ENCODE peak calls at places on chromosomes 6 and 20, in ten cellular contexts. One of them, this sample, is unnamed.

GRCh38 chr20:23995905-23996666 is 7.5 kb upstream of the GGTLC1 start:
- DNase-seq in AG04449: no peak
- DNase-seq in effector CD4-positive, alpha-beta T cell: peak
- DNase-seq in lower leg skin: no peak
- DNase-seq in Calu3: peak
- DNase-seq in cerebellar cortex: peak
- DNase-seq in HEK293T: peak
- DNase-seq in NCI-H2029: peak
- DNase-seq in NCI-H748 treated with DMSO at 0.1 percent for 48 hours: peak
- DNase-seq in stimulated activated naive CD8-positive, alpha-beta T cell treated with anti-CD3 and anti-CD28 coated beads, Interleukin-15, Interleukin-2, amounts not matched to agents 100 U/mL and 50 U/mL, for 24 hours: peak
- DNase-seq in this sample: no peak

GRCh38 chr6:16236648-16237199 is 1.7 kb upstream of the GMPR start:
- DNase-seq in AG04449: no peak
- DNase-seq in effector CD4-positive, alpha-beta T cell: no peak
- DNase-seq in lower leg skin: no peak
- DNase-seq in Calu3: no peak
- DNase-seq in cerebellar cortex: no peak
- DNase-seq in HEK293T: no peak
- DNase-seq in NCI-H2029: peak
- DNase-seq in NCI-H748 treated with DMSO at 0.1 percent for 48 hours: no peak
- DNase-seq in stimulated activated naive CD8-positive, alpha-beta T cell treated with anti-CD3 and anti-CD28 coated beads, Interleukin-15, Interleukin-2, amounts not matched to agents 100 U/mL and 50 U/mL, for 24 hours: no peak
- DNase-seq in this sample: no peak

GRCh38 chr20:25145131-25145530 is 50.4 kb upstream of the ENTPD6 start:
- DNase-seq in AG04449: no peak
- DNase-seq in effector CD4-positive, alpha-beta T cell: no peak
- DNase-seq in lower leg skin: no peak
- DNase-seq in Calu3: no peak
- DNase-seq in cerebellar cortex: peak
- DNase-seq in HEK293T: no peak
- DNase-seq in NCI-H2029: no peak
- DNase-seq in NCI-H748 treated with DMSO at 0.1 percent for 48 hours: no peak
- DNase-seq in stimulated activated naive CD8-positive, alpha-beta T cell treated with anti-CD3 and anti-CD28 coated beads, Interleukin-15, Interleukin-2, amounts not matched to agents 100 U/mL and 50 U/mL, for 24 hours: no peak
- DNase-seq in this sample: no peak

GRCh38 chr6:156719395-156719719 is 57.8 kb upstream of the ARID1B start:
- DNase-seq in AG04449: no peak
- DNase-seq in effector CD4-positive, alpha-beta T cell: no peak
- DNase-seq in lower leg skin: no peak
- DNase-seq in Calu3: no peak
- DNase-seq in cerebellar cortex: no peak
- DNase-seq in HEK293T: no peak
- DNase-seq in NCI-H2029: no peak
- DNase-seq in NCI-H748 treated with DMSO at 0.1 percent for 48 hours: no peak
- DNase-seq in stimulated activated naive CD8-positive, alpha-beta T cell treated with anti-CD3 and anti-CD28 coated beads, Interleukin-15, Interleukin-2, amounts not matched to agents 100 U/mL and 50 U/mL, for 24 hours: peak
- DNase-seq in this sample: no peak

GRCh38 chr20:36605309-36606170 is at the start of gene RAB5IF:
- DNase-seq in AG04449: peak
- DNase-seq in effector CD4-positive, alpha-beta T cell: peak
- DNase-seq in lower leg skin: peak
- DNase-seq in Calu3: peak
- DNase-seq in cerebellar cortex: peak
- DNase-seq in HEK293T: peak
- DNase-seq in NCI-H2029: peak
- DNase-seq in NCI-H748 treated with DMSO at 0.1 percent for 48 hours: peak
- DNase-seq in stimulated activated naive CD8-positive, alpha-beta T cell treated with anti-CD3 and anti-CD28 coated beads, Interleukin-15, Interleukin-2, amounts not matched to agents 100 U/mL and 50 U/mL, for 24 hours: peak
- DNase-seq in this sample: peak

GRCh38 chr6:1605822-1606532 is 3.7 kb upstream of the FOXC1 start:
- DNase-seq in AG04449: no peak
- DNase-seq in effector CD4-positive, alpha-beta T cell: no peak
- DNase-seq in lower leg skin: peak
- DNase-seq in Calu3: no peak
- DNase-seq in cerebellar cortex: no peak
- DNase-seq in HEK293T: no peak
- DNase-seq in NCI-H2029: no peak
- DNase-seq in NCI-H748 treated with DMSO at 0.1 percent for 48 hours: no peak
- DNase-seq in stimulated activated naive CD8-positive, alpha-beta T cell treated with anti-CD3 and anti-CD28 coated beads, Interleukin-15, Interleukin-2, amounts not matched to agents 100 U/mL and 50 U/mL, for 24 hours: no peak
- DNase-seq in this sample: peak

GRCh38 chr20:38735172-38735571 is 10.9 kb downstream of the SLC32A1 start:
- DNase-seq in AG04449: no peak
- DNase-seq in effector CD4-positive, alpha-beta T cell: no peak
- DNase-seq in lower leg skin: peak
- DNase-seq in Calu3: no peak
- DNase-seq in cerebellar cortex: no peak
- DNase-seq in HEK293T: no peak
- DNase-seq in NCI-H2029: no peak
- DNase-seq in NCI-H748 treated with DMSO at 0.1 percent for 48 hours: no peak
- DNase-seq in stimulated activated naive CD8-positive, alpha-beta T cell treated with anti-CD3 and anti-CD28 coated beads, Interleukin-15, Interleukin-2, amounts not matched to agents 100 U/mL and 50 U/mL, for 24 hours: no peak
- DNase-seq in this sample: no peak

GRCh38 chr6:27720607-27721580 is 191.3 kb downstream of the OR2B2 start:
- DNase-seq in AG04449: no peak
- DNase-seq in effector CD4-positive, alpha-beta T cell: no peak
- DNase-seq in lower leg skin: no peak
- DNase-seq in Calu3: no peak
- DNase-seq in cerebellar cortex: no peak
- DNase-seq in HEK293T: peak
- DNase-seq in NCI-H2029: no peak
- DNase-seq in NCI-H748 treated with DMSO at 0.1 percent for 48 hours: no peak
- DNase-seq in stimulated activated naive CD8-positive, alpha-beta T cell treated with anti-CD3 and anti-CD28 coated beads, Interleukin-15, Interleukin-2, amounts not matched to agents 100 U/mL and 50 U/mL, for 24 hours: peak
- DNase-seq in this sample: no peak

GRCh38 chr6:56771189-56771588 is 128.5 kb upstream of the DST start:
- DNase-seq in AG04449: no peak
- DNase-seq in effector CD4-positive, alpha-beta T cell: no peak
- DNase-seq in lower leg skin: no peak
- DNase-seq in Calu3: no peak
- DNase-seq in cerebellar cortex: no peak
- DNase-seq in HEK293T: no peak
- DNase-seq in NCI-H2029: no peak
- DNase-seq in NCI-H748 treated with DMSO at 0.1 percent for 48 hours: no peak
- DNase-seq in stimulated activated naive CD8-positive, alpha-beta T cell treated with anti-CD3 and anti-CD28 coated beads, Interleukin-15, Interleukin-2, amounts not matched to agents 100 U/mL and 50 U/mL, for 24 hours: no peak
- DNase-seq in this sample: no peak

GRCh38 chr20:64140956-64141355 is 23.3 kb upstream of the MYT1 start:
- DNase-seq in AG04449: no peak
- DNase-seq in effector CD4-positive, alpha-beta T cell: no peak
- DNase-seq in lower leg skin: peak
- DNase-seq in Calu3: no peak
- DNase-seq in cerebellar cortex: no peak
- DNase-seq in HEK293T: no peak
- DNase-seq in NCI-H2029: no peak
- DNase-seq in NCI-H748 treated with DMSO at 0.1 percent for 48 hours: no peak
- DNase-seq in stimulated activated naive CD8-positive, alpha-beta T cell treated with anti-CD3 and anti-CD28 coated beads, Interleukin-15, Interleukin-2, amounts not matched to agents 100 U/mL and 50 U/mL, for 24 hours: no peak
- DNase-seq in this sample: no peak

GRCh38 chr6:3977875-3978711 is 100.8 kb downstream of the FAM217A start:
- DNase-seq in AG04449: peak
- DNase-seq in effector CD4-positive, alpha-beta T cell: peak
- DNase-seq in lower leg skin: no peak
- DNase-seq in Calu3: peak
- DNase-seq in cerebellar cortex: peak
- DNase-seq in HEK293T: peak
- DNase-seq in NCI-H2029: no peak
- DNase-seq in NCI-H748 treated with DMSO at 0.1 percent for 48 hours: no peak
- DNase-seq in stimulated activated naive CD8-positive, alpha-beta T cell treated with anti-CD3 and anti-CD28 coated beads, Interleukin-15, Interleukin-2, amounts not matched to agents 100 U/mL and 50 U/mL, for 24 hours: peak
- DNase-seq in this sample: no peak

GRCh38 chr6:113632220-113632864 is 224.8 kb upstream of the MARCKS start:
- DNase-seq in AG04449: peak
- DNase-seq in effector CD4-positive, alpha-beta T cell: no peak
- DNase-seq in lower leg skin: peak
- DNase-seq in Calu3: peak
- DNase-seq in cerebellar cortex: no peak
- DNase-seq in HEK293T: no peak
- DNase-seq in NCI-H2029: no peak
- DNase-seq in NCI-H748 treated with DMSO at 0.1 percent for 48 hours: no peak
- DNase-seq in stimulated activated naive CD8-positive, alpha-beta T cell treated with anti-CD3 and anti-CD28 coated beads, Interleukin-15, Interleukin-2, amounts not matched to agents 100 U/mL and 50 U/mL, for 24 hours: peak
- DNase-seq in this sample: peak

GRCh38 chr6:157276134-157276532 is 47.2 kb downstream of the TMEM242 start:
- DNase-seq in AG04449: no peak
- DNase-seq in effector CD4-positive, alpha-beta T cell: no peak
- DNase-seq in lower leg skin: peak
- DNase-seq in Calu3: no peak
- DNase-seq in cerebellar cortex: no peak
- DNase-seq in HEK293T: no peak
- DNase-seq in NCI-H2029: no peak
- DNase-seq in NCI-H748 treated with DMSO at 0.1 percent for 48 hours: no peak
- DNase-seq in stimulated activated naive CD8-positive, alpha-beta T cell treated with anti-CD3 and anti-CD28 coated beads, Interleukin-15, Interleukin-2, amounts not matched to agents 100 U/mL and 50 U/mL, for 24 hours: no peak
- DNase-seq in this sample: no peak

GRCh38 chr6:121630716-121631115 is 195.3 kb downstream of the GJA1 start:
- DNase-seq in AG04449: no peak
- DNase-seq in effector CD4-positive, alpha-beta T cell: no peak
- DNase-seq in lower leg skin: no peak
- DNase-seq in Calu3: no peak
- DNase-seq in cerebellar cortex: no peak
- DNase-seq in HEK293T: no peak
- DNase-seq in NCI-H2029: no peak
- DNase-seq in NCI-H748 treated with DMSO at 0.1 percent for 48 hours: no peak
- DNase-seq in stimulated activated naive CD8-positive, alpha-beta T cell treated with anti-CD3 and anti-CD28 coated beads, Interleukin-15, Interleukin-2, amounts not matched to agents 100 U/mL and 50 U/mL, for 24 hours: no peak
- DNase-seq in this sample: no peak

GRCh38 chr20:21808863-21809664 is 103.6 kb downstream of the PAX1 start:
- DNase-seq in AG04449: no peak
- DNase-seq in effector CD4-positive, alpha-beta T cell: no peak
- DNase-seq in lower leg skin: no peak
- DNase-seq in Calu3: no peak
- DNase-seq in cerebellar cortex: no peak
- DNase-seq in HEK293T: peak
- DNase-seq in NCI-H2029: no peak
- DNase-seq in NCI-H748 treated with DMSO at 0.1 percent for 48 hours: no peak
- DNase-seq in stimulated activated naive CD8-positive, alpha-beta T cell treated with anti-CD3 and anti-CD28 coated beads, Interleukin-15, Interleukin-2, amounts not matched to agents 100 U/mL and 50 U/mL, for 24 hours: peak
- DNase-seq in this sample: peak

GRCh38 chr20:39117486-39117885 is 155.3 kb downstream of the DHX35 start:
- DNase-seq in AG04449: no peak
- DNase-seq in effector CD4-positive, alpha-beta T cell: no peak
- DNase-seq in lower leg skin: no peak
- DNase-seq in Calu3: peak
- DNase-seq in cerebellar cortex: no peak
- DNase-seq in HEK293T: no peak
- DNase-seq in NCI-H2029: peak
- DNase-seq in NCI-H748 treated with DMSO at 0.1 percent for 48 hours: no peak
- DNase-seq in stimulated activated naive CD8-positive, alpha-beta T cell treated with anti-CD3 and anti-CD28 coated beads, Interleukin-15, Interleukin-2, amounts not matched to agents 100 U/mL and 50 U/mL, for 24 hours: no peak
- DNase-seq in this sample: no peak

GRCh38 chr20:51338692-51339440 is 203.7 kb downstream of the NFATC2 start:
- DNase-seq in AG04449: no peak
- DNase-seq in effector CD4-positive, alpha-beta T cell: no peak
- DNase-seq in lower leg skin: no peak
- DNase-seq in Calu3: no peak
- DNase-seq in cerebellar cortex: no peak
- DNase-seq in HEK293T: no peak
- DNase-seq in NCI-H2029: no peak
- DNase-seq in NCI-H748 treated with DMSO at 0.1 percent for 48 hours: no peak
- DNase-seq in stimulated activated naive CD8-positive, alpha-beta T cell treated with anti-CD3 and anti-CD28 coated beads, Interleukin-15, Interleukin-2, amounts not matched to agents 100 U/mL and 50 U/mL, for 24 hours: no peak
- DNase-seq in this sample: no peak

GRCh38 chr20:62805711-62806382 is 1.2 kb downstream of the OGFR start:
- DNase-seq in AG04449: no peak
- DNase-seq in effector CD4-positive, alpha-beta T cell: no peak
- DNase-seq in lower leg skin: no peak
- DNase-seq in Calu3: no peak
- DNase-seq in cerebellar cortex: no peak
- DNase-seq in HEK293T: no peak
- DNase-seq in NCI-H2029: no peak
- DNase-seq in NCI-H748 treated with DMSO at 0.1 percent for 48 hours: no peak
- DNase-seq in stimulated activated naive CD8-positive, alpha-beta T cell treated with anti-CD3 and anti-CD28 coated beads, Interleukin-15, Interleukin-2, amounts not matched to agents 100 U/mL and 50 U/mL, for 24 hours: no peak
- DNase-seq in this sample: no peak

GRCh38 chr20:13095013-13095412 is 86.2 kb downstream of the SPTLC3 start:
- DNase-seq in AG04449: no peak
- DNase-seq in effector CD4-positive, alpha-beta T cell: no peak
- DNase-seq in lower leg skin: no peak
- DNase-seq in Calu3: no peak
- DNase-seq in cerebellar cortex: no peak
- DNase-seq in HEK293T: no peak
- DNase-seq in NCI-H2029: no peak
- DNase-seq in NCI-H748 treated with DMSO at 0.1 percent for 48 hours: no peak
- DNase-seq in stimulated activated naive CD8-positive, alpha-beta T cell treated with anti-CD3 and anti-CD28 coated beads, Interleukin-15, Interleukin-2, amounts not matched to agents 100 U/mL and 50 U/mL, for 24 hours: no peak
- DNase-seq in this sample: no peak

GRCh38 chr6:42079941-42080464 is 29.7 kb downstream of the TAF8 start:
- DNase-seq in AG04449: no peak
- DNase-seq in effector CD4-positive, alpha-beta T cell: no peak
- DNase-seq in lower leg skin: no peak
- DNase-seq in Calu3: no peak
- DNase-seq in cerebellar cortex: no peak
- DNase-seq in HEK293T: no peak
- DNase-seq in NCI-H2029: no peak
- DNase-seq in NCI-H748 treated with DMSO at 0.1 percent for 48 hours: no peak
- DNase-seq in stimulated activated naive CD8-positive, alpha-beta T cell treated with anti-CD3 and anti-CD28 coated beads, Interleukin-15, Interleukin-2, amounts not matched to agents 100 U/mL and 50 U/mL, for 24 hours: no peak
- DNase-seq in this sample: no peak